ENCODE peak calls at places on chromosomes 5 and 9, in five cellular contexts. Z is right lobe of liver, Q is posterior cingulate gyrus, D is nephron progenitor cell, S is NCI-H1694 treated with DMSO at 0.1 percent for 48 hours. O is an unnamed sample.

GRCh38 chr9:82532504-82532903 is 530.4 kb downstream of the RASEF start:
- DNase-seq in Z (no peak), Q (no peak), D (no peak), S (peak), O (no peak)

GRCh38 chr9:136542246-136543041 is 3.4 kb downstream of the NOTCH1 start:
- DNase-seq in Z (no peak), Q (no peak), D (no peak), S (no peak), O (no peak)

GRCh38 chr9:119060629-119061385 is 308.4 kb downstream of the BRINP1 start:
- DNase-seq in Z (no peak), Q (no peak), D (no peak), S (no peak), O (no peak)

GRCh38 chr9:104831681-104832080 is 67.8 kb downstream of the NIPSNAP3B start:
- DNase-seq in Z (no peak), Q (no peak), D (no peak), S (no peak), O (no peak)

GRCh38 chr9:6551126-6551525 is 94.4 kb downstream of the GLDC start:
- DNase-seq in Z (no peak), Q (no peak), D (no peak), S (no peak), O (no peak)

GRCh38 chr5:86768699-86769202 is 151.0 kb downstream of the COX7C start:
- DNase-seq in Z (no peak), Q (no peak), D (no peak), S (no peak), O (no peak)

GRCh38 chr5:101045689-101046088 is 142.6 kb upstream of the ST8SIA4 start:
- DNase-seq in Z (no peak), Q (no peak), D (no peak), S (no peak), O (no peak)

GRCh38 chr9:22160235-22160634 is 151.1 kb upstream of the CDKN2B start:
- DNase-seq in Z (no peak), Q (no peak), D (no peak), S (no peak), O (no peak)

GRCh38 chr5:117118499-117118898 is 543.9 kb upstream of the SEMA6A start:
- DNase-seq in Z (no peak), Q (no peak), D (no peak), S (no peak), O (no peak)